ENCODE peak calls at places on chromosome 14, in nine cellular contexts. Y, D, G, M, S, N, Z, U and K are unnamed samples.

GRCh38 chr14:23827100-23827892 is 126.3 kb upstream of the DHRS4 start:
- DNase-seq in G (no peak), D (no peak), M (no peak), N (no peak), Z (no peak), S (no peak), U (no peak), Y (no peak), K (no peak)

GRCh38 chr14:83974647-83975163 is 1555.2 kb upstream of the FLRT2 start:
- DNase-seq in N (no peak), S (no peak), Y (no peak), Z (no peak), U (no peak), D (no peak), G (no peak), M (no peak), K (no peak)

GRCh38 chr14:75657331-75657730 is 3.3 kb downstream of the ERG28 start:
- DNase-seq in D (no peak), N (no peak), U (no peak), M (no peak), Y (no peak), S (no peak), Z (no peak), G (no peak), K (no peak)

GRCh38 chr14:95253039-95253620 is 66.6 kb downstream of the CLMN start:
- DNase-seq in Y (no peak), N (no peak), M (no peak), S (no peak), D (no peak), Z (peak; percentile 49), G (no peak), U (no peak), K (no peak)

GRCh38 chr14:70114621-70115156 is 74.1 kb downstream of the SLC8A3 start:
- DNase-seq in G (no peak), U (no peak), M (no peak), D (no peak), Z (no peak), N (no peak), Y (no peak), S (no peak), K (no peak)

GRCh38 chr14:49193365-49194050 is 392.7 kb downstream of the RPS29 start:
- DNase-seq in S (no peak), Y (no peak), D (no peak), G (no peak), Z (no peak), U (no peak), N (no peak), M (no peak), K (no peak)

GRCh38 chr14:104599446-104599845 is 5.1 kb downstream of the TMEM179 start:
- DNase-seq in U (no peak), M (no peak), Z (no peak), S (no peak), N (no peak), Y (no peak), D (no peak), G (no peak), K (no peak)

GRCh38 chr14:20112321-20112720 is 1.8 kb downstream of the OR4K17 start:
- DNase-seq in M (no peak), Z (no peak), Y (no peak), G (no peak), S (no peak), U (no peak), D (no peak), N (no peak), K (no peak)

GRCh38 chr14:55053500-55053899 is 2.1 kb downstream of the MAPK1IP1L start:
- DNase-seq in Y (no peak), M (no peak), Z (no peak), D (no peak), N (no peak), G (no peak), U (no peak), S (no peak), K (no peak)

GRCh38 chr14:95597784-95598204 is 62.9 kb downstream of the GLRX5 start:
- DNase-seq in M (peak; percentile 90), S (no peak), D (no peak), N (no peak), U (no peak), Y (no peak), Z (peak; percentile 72), G (peak; percentile 41), K (no peak)

GRCh38 chr14:105448706-105449111 is 25.9 kb upstream of the CRIP2 start:
- DNase-seq in G (peak; percentile 85), D (peak; percentile 15), S (peak; percentile 80), N (peak; percentile 16), Y (peak; percentile 60), U (peak; percentile 79), M (peak; percentile 10), Z (peak; percentile 58), K (peak; percentile 31)

GRCh38 chr14:95993768-95994592 is 45.2 kb upstream of the C14orf132 start:
- DNase-seq in Y (peak; percentile 6), G (peak; percentile 43), D (peak; percentile 68), M (peak; percentile 43), Z (peak; percentile 67), N (peak; percentile 58), S (no peak), U (peak; percentile 17), K (peak; percentile 89)

GRCh38 chr14:103859416-103860202 is 12.2 kb upstream of the PPP1R13B start:
- DNase-seq in U (no peak), D (no peak), N (no peak), M (no peak), Y (no peak), Z (no peak), S (no peak), G (no peak), K (no peak)

GRCh38 chr14:51356381-51356780 is 116.3 kb downstream of the TMX1 start:
- DNase-seq in S (no peak), Y (no peak), G (no peak), Z (no peak), U (no peak), D (no peak), N (no peak), M (no peak), K (no peak)